ENCODE peak calls at places on chromosomes 2 and 18, in eight cellular contexts. One of them, this sample, is unnamed.

GRCh38 chr18:51614967-51615571 is 417.6 kb upstream of the MEX3C start:
- DNase-seq in psoas muscle: no peak
- DNase-seq in fibroblast of mammary gland: no peak
- DNase-seq in AG08396: no peak
- DNase-seq in esophagus squamous epithelium: no peak
- DNase-seq in Ammon's horn: no peak
- DNase-seq in lower lobe of right lung: no peak
- DNase-seq in sciatic nerve: no peak
- DNase-seq in this sample: no peak

GRCh38 chr2:186255823-186256222 is 230.2 kb upstream of the ZC3H15 start:
- DNase-seq in psoas muscle: no peak
- DNase-seq in fibroblast of mammary gland: no peak
- DNase-seq in AG08396: no peak
- DNase-seq in esophagus squamous epithelium: no peak
- DNase-seq in Ammon's horn: no peak
- DNase-seq in lower lobe of right lung: no peak
- DNase-seq in sciatic nerve: no peak
- DNase-seq in this sample: no peak

GRCh38 chr2:170339324-170339723 is 161.4 kb downstream of the MYO3B start:
- DNase-seq in psoas muscle: no peak
- DNase-seq in fibroblast of mammary gland: no peak
- DNase-seq in AG08396: no peak
- DNase-seq in esophagus squamous epithelium: no peak
- DNase-seq in Ammon's horn: no peak
- DNase-seq in lower lobe of right lung: no peak
- DNase-seq in sciatic nerve: no peak
- DNase-seq in this sample: no peak

GRCh38 chr18:71431171-71431570 is 1113.0 kb downstream of the CBLN2 start:
- DNase-seq in psoas muscle: no peak
- DNase-seq in fibroblast of mammary gland: no peak
- DNase-seq in AG08396: no peak
- DNase-seq in esophagus squamous epithelium: no peak
- DNase-seq in Ammon's horn: peak
- DNase-seq in lower lobe of right lung: no peak
- DNase-seq in sciatic nerve: no peak
- DNase-seq in this sample: no peak

GRCh38 chr2:37780097-37780676 is 108.7 kb upstream of the CDC42EP3 start:
- DNase-seq in psoas muscle: no peak
- DNase-seq in fibroblast of mammary gland: peak
- DNase-seq in AG08396: no peak
- DNase-seq in esophagus squamous epithelium: no peak
- DNase-seq in Ammon's horn: no peak
- DNase-seq in lower lobe of right lung: no peak
- DNase-seq in sciatic nerve: no peak
- DNase-seq in this sample: no peak

GRCh38 chr2:225995788-225996476 is 596.4 kb downstream of the NYAP2 start:
- DNase-seq in psoas muscle: no peak
- DNase-seq in fibroblast of mammary gland: peak
- DNase-seq in AG08396: no peak
- DNase-seq in esophagus squamous epithelium: no peak
- DNase-seq in Ammon's horn: no peak
- DNase-seq in lower lobe of right lung: no peak
- DNase-seq in sciatic nerve: no peak
- DNase-seq in this sample: no peak

GRCh38 chr2:240926516-240927389 is 20.6 kb downstream of the CROCC2 start:
- DNase-seq in psoas muscle: peak
- DNase-seq in fibroblast of mammary gland: no peak
- DNase-seq in AG08396: peak
- DNase-seq in esophagus squamous epithelium: no peak
- DNase-seq in Ammon's horn: no peak
- DNase-seq in lower lobe of right lung: peak
- DNase-seq in sciatic nerve: peak
- DNase-seq in this sample: peak

GRCh38 chr2:234102112-234102511 is 51.6 kb downstream of the SPP2 start:
- DNase-seq in psoas muscle: no peak
- DNase-seq in fibroblast of mammary gland: no peak
- DNase-seq in AG08396: no peak
- DNase-seq in esophagus squamous epithelium: no peak
- DNase-seq in Ammon's horn: no peak
- DNase-seq in lower lobe of right lung: no peak
- DNase-seq in sciatic nerve: no peak
- DNase-seq in this sample: no peak

GRCh38 chr2:107259411-107260195 is 373.6 kb upstream of the ST6GAL2 start:
- DNase-seq in psoas muscle: no peak
- DNase-seq in fibroblast of mammary gland: no peak
- DNase-seq in AG08396: no peak
- DNase-seq in esophagus squamous epithelium: no peak
- DNase-seq in Ammon's horn: no peak
- DNase-seq in lower lobe of right lung: no peak
- DNase-seq in sciatic nerve: no peak
- DNase-seq in this sample: no peak

GRCh38 chr2:153935511-153935910 is 63.8 kb downstream of the GALNT13 start:
- DNase-seq in psoas muscle: no peak
- DNase-seq in fibroblast of mammary gland: no peak
- DNase-seq in AG08396: no peak
- DNase-seq in esophagus squamous epithelium: no peak
- DNase-seq in Ammon's horn: peak
- DNase-seq in lower lobe of right lung: no peak
- DNase-seq in sciatic nerve: no peak
- DNase-seq in this sample: no peak

GRCh38 chr2:100365434-100365833 is 43.1 kb upstream of the LONRF2 start:
- DNase-seq in psoas muscle: no peak
- DNase-seq in fibroblast of mammary gland: peak
- DNase-seq in AG08396: no peak
- DNase-seq in esophagus squamous epithelium: peak
- DNase-seq in Ammon's horn: no peak
- DNase-seq in lower lobe of right lung: no peak
- DNase-seq in sciatic nerve: no peak
- DNase-seq in this sample: no peak

GRCh38 chr2:198717451-198717850 is 740.3 kb downstream of the SATB2 start:
- DNase-seq in psoas muscle: no peak
- DNase-seq in fibroblast of mammary gland: no peak
- DNase-seq in AG08396: no peak
- DNase-seq in esophagus squamous epithelium: no peak
- DNase-seq in Ammon's horn: no peak
- DNase-seq in lower lobe of right lung: no peak
- DNase-seq in sciatic nerve: no peak
- DNase-seq in this sample: no peak

GRCh38 chr18:13178976-13179375 is 39.6 kb upstream of the LDLRAD4 start:
- DNase-seq in psoas muscle: no peak
- DNase-seq in fibroblast of mammary gland: no peak
- DNase-seq in AG08396: no peak
- DNase-seq in esophagus squamous epithelium: no peak
- DNase-seq in Ammon's horn: no peak
- DNase-seq in lower lobe of right lung: no peak
- DNase-seq in sciatic nerve: no peak
- DNase-seq in this sample: no peak

This sample was measured in ascending aorta.